ENCODE peak calls at places on chromosomes 13 and 19, in seven cellular contexts. W is effector memory CD4-positive, alpha-beta T cell; G is hepatocyte; F is uterus; Y is brain microvascular endothelial cell; C is cardiac muscle cell; N is kidney. L is an unnamed sample.

GRCh38 chr19:47019431-47020041 is at the start of gene NPAS1:
- DNase-seq in W (no peak), G (peak; percentile 19), F (no peak), Y (no peak), C (no peak), N (no peak), L (no peak)

GRCh38 chr13:106348032-106348431 is 187.4 kb downstream of the EFNB2 start:
- DNase-seq in W (no peak), G (peak; percentile 55), F (no peak), Y (peak; percentile 68), C (peak; percentile 50), N (no peak), L (no peak)

GRCh38 chr19:49415102-49415809 is 8.0 kb downstream of the PTH2 start:
- DNase-seq in W (no peak), G (no peak), F (no peak), Y (peak; percentile 21), C (peak; percentile 86), N (no peak), L (no peak)

GRCh38 chr19:18173054-18173571 is 500 bp upstream of the IFI30 start:
- DNase-seq in W (no peak), G (no peak), F (peak; percentile 40), Y (no peak), C (peak; percentile 56), N (peak; percentile 87), L (peak; percentile 69)

GRCh38 chr19:10419646-10420443 is 493 bp upstream of the PDE4A start:
- DNase-seq in W (no peak), G (peak; percentile 28), F (no peak), Y (peak; percentile 91), C (peak; percentile 72), N (peak; percentile 77), L (no peak)

GRCh38 chr13:76854894-76855293 is 31.3 kb downstream of the KCTD12 start:
- DNase-seq in W (no peak), G (no peak), F (no peak), Y (no peak), C (no peak), N (no peak), L (no peak)

GRCh38 chr13:109361562-109361961 is 424.8 kb downstream of the IRS2 start:
- DNase-seq in W (no peak), G (no peak), F (no peak), Y (no peak), C (no peak), N (no peak), L (no peak)

GRCh38 chr19:2983351-2984195 is 6.2 kb downstream of the TLE6 start:
- DNase-seq in W (no peak), G (peak; percentile 75), F (peak; percentile 81), Y (no peak), C (peak; percentile 90), N (peak; percentile 93), L (no peak)

GRCh38 chr19:7595466-7596133 is at the start of gene CAMSAP3:
- DNase-seq in W (no peak), G (peak; percentile 91), F (no peak), Y (no peak), C (no peak), N (peak; percentile 83), L (peak; percentile 43)

GRCh38 chr19:20879501-20879900 is 43.5 kb upstream of the ZNF85 start:
- DNase-seq in W (no peak), G (no peak), F (no peak), Y (no peak), C (no peak), N (no peak), L (no peak)

GRCh38 chr13:108897955-108898354 is 268.5 kb downstream of the MYO16 start:
- DNase-seq in W (no peak), G (no peak), F (no peak), Y (no peak), C (no peak), N (no peak), L (no peak)

GRCh38 chr13:84413016-84413415 is 530.7 kb upstream of the SLITRK1 start:
- DNase-seq in W (no peak), G (no peak), F (no peak), Y (no peak), C (no peak), N (no peak), L (no peak)

GRCh38 chr19:16324064-16324383 is 602 bp upstream of the KLF2 start:
- DNase-seq in W (no peak), G (no peak), F (no peak), Y (no peak), C (no peak), N (no peak), L (no peak)

GRCh38 chr19:16326401-16327130 is 1.9 kb downstream of the KLF2 start:
- DNase-seq in W (peak; percentile 31), G (no peak), F (no peak), Y (no peak), C (peak; percentile 34), N (peak; percentile 82), L (peak; percentile 29)

GRCh38 chr19:16324384-16325160 is at the start of gene KLF2:
- DNase-seq in W (peak; percentile 94), G (peak; percentile 93), F (peak; percentile 93), Y (peak; percentile 90), C (peak; percentile 96), N (peak; percentile 99), L (peak; percentile 93)

GRCh38 chr19:16325671-16326400 is 1.2 kb downstream of the KLF2 start:
- DNase-seq in W (peak; percentile 36), G (peak; percentile 50), F (peak; percentile 60), Y (no peak), C (peak; percentile 52), N (peak; percentile 86), L (peak; percentile 57)

GRCh38 chr19:16325161-16325527 is 518 bp downstream of the KLF2 start:
- DNase-seq in W (no peak), G (peak; percentile 66), F (no peak), Y (no peak), C (no peak), N (no peak), L (peak; percentile 55)
- H3K4me3 ChIP-seq in W (peak overlapping the region; percentile 81), G (peak overlapping the region; percentile 78), F (peak overlapping the region; percentile 98), Y (peak overlapping the region; percentile 83), C (peak overlapping the region; percentile 72), N (peak overlapping the region; percentile 2), L (peak overlapping the region; percentile 82)

GRCh38 chr19:16891696-16892382 is 3.0 kb downstream of the F2RL3 start:
- DNase-seq in W (no peak), G (no peak), F (no peak), Y (no peak), C (no peak), N (no peak), L (no peak)
- H3K27ac ChIP-seq in W (no peak overlapping the region), G (no peak overlapping the region), F (no peak overlapping the region), Y (no peak overlapping the region), C (no peak overlapping the region), N (no peak overlapping the region), L (peak overlapping the region; percentile 61)

GRCh38 chr19:51750381-51751124 is 1.1 kb downstream of the FPR1 start:
- DNase-seq in W (no peak), G (no peak), F (no peak), Y (no peak), C (peak; percentile 75), N (no peak), L (no peak)
- H3K4me3 ChIP-seq in W (no peak overlapping the region), G (no peak overlapping the region), F (no peak overlapping the region), Y (no peak overlapping the region), C (no peak overlapping the region), N (no peak overlapping the region), L (no peak overlapping the region)

GRCh38 chr19:42386974-42387707 is 3.0 kb downstream of the CNFN start:
- DNase-seq in W (peak; percentile 40), G (peak; percentile 82), F (peak; percentile 39), Y (peak; percentile 26), C (peak; percentile 63), N (no peak), L (peak; percentile 53)
- H3K27ac ChIP-seq in W (no peak overlapping the region), G (peak overlapping the region; percentile 64), F (no peak overlapping the region), Y (no peak overlapping the region), C (no peak overlapping the region), N (no peak overlapping the region), L (no peak overlapping the region)

DNA sequence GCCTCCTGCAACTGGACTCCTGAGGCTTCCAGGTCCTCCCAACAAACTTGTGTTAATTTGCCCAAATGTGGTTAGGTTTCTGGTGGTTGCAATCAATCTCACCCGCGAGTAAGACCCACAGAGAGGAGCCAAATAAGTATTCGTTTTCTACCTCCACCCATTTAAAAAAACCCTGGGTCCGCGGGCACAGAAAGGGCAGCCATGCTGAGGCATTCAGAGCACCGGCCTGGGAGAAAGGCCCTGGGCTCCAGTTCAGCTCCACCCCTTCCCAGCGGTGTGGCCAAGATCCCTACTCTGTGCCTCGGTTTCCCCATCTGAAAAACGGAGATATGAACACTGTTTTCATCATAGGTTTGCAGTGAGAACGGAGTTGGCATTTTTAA is 56.9 kb downstream of the PEPD start:
- DNase-seq in W (no peak), G (no peak), F (no peak), Y (no peak), C (no peak), N (no peak), L (no peak)
- H3K4me3 ChIP-seq in W (no peak overlapping the region), G (no peak overlapping the region), F (no peak overlapping the region), Y (no peak overlapping the region), C (no peak overlapping the region), N (no peak overlapping the region), L (no peak overlapping the region)

DNA sequence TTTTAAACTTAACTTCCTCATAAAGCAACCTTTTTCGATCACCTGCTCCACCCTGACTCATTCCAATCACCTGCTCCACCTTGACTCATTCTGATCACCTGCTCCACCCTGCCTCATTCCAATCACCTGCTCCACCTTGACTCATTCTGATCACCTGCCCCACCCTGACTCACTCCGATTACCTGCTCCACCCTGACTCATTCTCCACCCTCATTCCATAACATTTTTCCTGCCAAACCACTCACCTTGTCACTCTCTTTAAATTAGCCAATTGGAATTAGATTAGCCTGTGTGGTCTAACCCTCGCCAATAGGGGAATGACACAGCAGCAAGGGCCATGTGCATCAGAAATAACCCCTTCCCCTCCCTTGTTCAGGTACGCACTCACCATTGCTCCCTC is 31.9 kb upstream of the ZNF83 start:
- DNase-seq in W (no peak), G (peak; percentile 26), F (no peak), Y (no peak), C (no peak), N (no peak), L (no peak)
- H3K27ac ChIP-seq in W (no peak overlapping the region), G (peak overlapping the region; percentile 63), F (no peak overlapping the region), Y (no peak overlapping the region), C (no peak overlapping the region), N (no peak overlapping the region), L (no peak overlapping the region)

L was measured in lung.